ENCODE peak calls at places on chromosomes 11 and 22, in six cellular contexts. Y is cardiac fibroblast, K is uterus, H is tibial artery, V is hepatocyte, F is prostate gland. I is an unnamed sample.

GRCh38 chr11:12376259-12376971 is 956 bp upstream of the PARVA start:
- DNase-seq in Y (peak; percentile 85), K (peak; percentile 81), H (no peak), V (peak; percentile 54), F (no peak), I (peak; percentile 74)

GRCh38 chr11:118277312-118277711 is 13.2 kb upstream of the MPZL2 start:
- DNase-seq in Y (peak; percentile 77), K (no peak), H (no peak), V (no peak), F (peak; percentile 68), I (peak; percentile 12)

GRCh38 chr11:93089474-93090102 is 108.2 kb downstream of the SLC36A4 start:
- DNase-seq in Y (peak; percentile 81), K (no peak), H (no peak), V (peak; percentile 54), F (no peak), I (peak; percentile 52)

GRCh38 chr11:74679513-74679865 is 51.7 kb downstream of the CHRDL2 start:
- DNase-seq in Y (no peak), K (no peak), H (peak; percentile 48), V (no peak), F (no peak), I (no peak)

GRCh38 chr11:119108151-119108856 is 1.2 kb downstream of the C2CD2L start:
- DNase-seq in Y (peak; percentile 33), K (no peak), H (no peak), V (peak; percentile 43), F (peak; percentile 43), I (no peak)

GRCh38 chr11:102293873-102294601 is 23.2 kb upstream of the BIRC3 start:
- DNase-seq in Y (peak; percentile 77), K (no peak), H (no peak), V (peak; percentile 63), F (peak; percentile 20), I (peak; percentile 55)

GRCh38 chr11:43366597-43367121 is 7.9 kb downstream of the TTC17 start:
- DNase-seq in Y (peak; percentile 57), K (no peak), H (no peak), V (no peak), F (no peak), I (peak; percentile 40)

GRCh38 chr11:93577291-93577690 is 34.1 kb upstream of the SMCO4 start:
- DNase-seq in Y (peak; percentile 74), K (no peak), H (no peak), V (no peak), F (no peak), I (peak; percentile 74)

GRCh38 chr11:128802358-128802981 is 64.6 kb downstream of the KCNJ1 start:
- DNase-seq in Y (peak; percentile 41), K (no peak), H (no peak), V (peak; percentile 39), F (no peak), I (no peak)
- TF ChIP-seq CTCF in Y (peak; percentile 59), K (no peak), H (no peak), V (peak; percentile 37), F (no peak), I (peak; percentile 56)

GRCh38 chr11:46666516-46666915 is 33.9 kb downstream of the ARHGAP1 start:
- DNase-seq in Y (peak; percentile 50), K (peak; percentile 46), H (peak; percentile 62), V (no peak), F (no peak), I (no peak)
- H3K4me3 ChIP-seq in Y (no peak overlapping the region), K (no peak overlapping the region), H (no peak overlapping the region), V (no peak overlapping the region), F (no peak overlapping the region), I (no peak overlapping the region)

DNA sequence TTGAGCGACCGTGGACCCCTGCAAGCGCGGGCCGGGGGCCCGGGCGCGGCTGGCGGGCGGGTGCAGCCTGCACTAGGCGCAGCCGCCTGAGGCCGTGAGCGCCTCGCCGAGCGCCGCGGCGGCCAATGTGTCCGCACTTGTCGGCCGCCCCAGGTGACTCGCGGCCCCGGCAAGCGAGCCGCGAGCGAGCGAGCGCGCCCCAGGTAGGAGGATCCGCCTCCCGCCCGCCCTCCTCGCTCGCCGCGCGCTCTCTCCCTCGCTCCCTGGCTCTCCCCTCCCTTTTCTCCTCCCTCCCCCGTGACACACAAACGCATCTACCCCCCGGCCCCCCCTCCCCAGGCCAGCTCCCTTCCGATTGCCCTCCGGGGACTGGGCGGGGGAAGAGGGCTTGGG is at the start of gene WNT7B:
- DNase-seq in Y (no peak), K (no peak), H (no peak), V (peak; percentile 73), F (peak; percentile 58), I (no peak)
- TF ChIP-seq CTCF in Y (no peak), K (no peak), H (no peak), V (no peak), F (no peak), I (no peak)

DNA sequence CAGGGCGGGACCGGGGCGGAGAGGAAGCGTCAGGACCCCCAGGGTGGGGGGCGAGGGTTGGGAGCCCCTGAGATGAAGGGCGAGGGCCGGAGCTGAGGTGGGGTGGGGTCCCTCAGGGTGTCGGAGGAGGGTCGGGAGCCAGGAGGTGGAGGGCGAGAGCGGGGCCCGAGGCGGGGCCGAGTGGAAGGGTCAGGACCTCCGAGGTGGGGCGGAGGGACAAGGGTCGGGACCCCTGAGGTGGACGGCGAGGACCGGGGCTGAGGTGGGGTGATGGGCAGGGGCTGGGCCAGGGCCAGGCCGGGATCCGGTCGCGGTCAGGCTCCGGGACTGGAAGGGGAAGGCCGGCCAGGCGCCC is 409 bp downstream of the SMC1B start:
- DNase-seq in Y (no peak), K (no peak), H (no peak), V (no peak), F (no peak), I (no peak)
- H3K4me3 ChIP-seq in Y (no peak overlapping the region), K (no peak overlapping the region), H (peak overlapping the region; percentile 51), V (no peak overlapping the region), F (peak overlapping the region; percentile 40), I (no peak overlapping the region)

GRCh38 chr11:103537904-103538502 is 428.8 kb downstream of the DYNC2H1 start:
- DNase-seq in Y (peak; percentile 76), K (no peak), H (no peak), V (peak; percentile 37), F (no peak), I (peak; percentile 42)
- TF ChIP-seq CTCF in Y (peak; percentile 74), K (no peak), H (no peak), V (peak; percentile 36), F (no peak), I (peak; percentile 64)

DNA sequence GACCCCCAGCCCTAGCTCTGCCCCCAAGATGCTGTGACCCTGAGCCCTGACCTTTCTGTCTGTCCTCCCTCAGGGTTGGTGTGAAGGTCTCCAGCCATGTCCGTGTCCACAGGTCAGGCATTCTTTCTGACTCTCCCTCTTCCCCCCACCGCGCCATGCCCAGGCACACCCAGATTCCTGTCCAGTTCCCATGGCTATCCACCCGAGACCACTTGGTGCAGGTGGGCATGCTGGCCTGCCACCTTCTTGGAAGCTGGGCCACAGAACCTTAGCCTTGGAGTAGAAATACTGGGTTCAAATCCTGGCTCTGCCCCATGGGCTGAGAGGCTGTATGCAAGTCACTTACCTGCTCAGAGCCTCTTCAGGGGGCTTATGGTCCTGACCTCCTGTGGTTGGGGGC is 2.3 kb upstream of the PLCB3 start:
- DNase-seq in Y (no peak), K (no peak), H (no peak), V (no peak), F (no peak), I (no peak)
- H3K4me3 ChIP-seq in Y (no peak overlapping the region), K (no peak overlapping the region), H (no peak overlapping the region), V (no peak overlapping the region), F (no peak overlapping the region), I (no peak overlapping the region)

DNA sequence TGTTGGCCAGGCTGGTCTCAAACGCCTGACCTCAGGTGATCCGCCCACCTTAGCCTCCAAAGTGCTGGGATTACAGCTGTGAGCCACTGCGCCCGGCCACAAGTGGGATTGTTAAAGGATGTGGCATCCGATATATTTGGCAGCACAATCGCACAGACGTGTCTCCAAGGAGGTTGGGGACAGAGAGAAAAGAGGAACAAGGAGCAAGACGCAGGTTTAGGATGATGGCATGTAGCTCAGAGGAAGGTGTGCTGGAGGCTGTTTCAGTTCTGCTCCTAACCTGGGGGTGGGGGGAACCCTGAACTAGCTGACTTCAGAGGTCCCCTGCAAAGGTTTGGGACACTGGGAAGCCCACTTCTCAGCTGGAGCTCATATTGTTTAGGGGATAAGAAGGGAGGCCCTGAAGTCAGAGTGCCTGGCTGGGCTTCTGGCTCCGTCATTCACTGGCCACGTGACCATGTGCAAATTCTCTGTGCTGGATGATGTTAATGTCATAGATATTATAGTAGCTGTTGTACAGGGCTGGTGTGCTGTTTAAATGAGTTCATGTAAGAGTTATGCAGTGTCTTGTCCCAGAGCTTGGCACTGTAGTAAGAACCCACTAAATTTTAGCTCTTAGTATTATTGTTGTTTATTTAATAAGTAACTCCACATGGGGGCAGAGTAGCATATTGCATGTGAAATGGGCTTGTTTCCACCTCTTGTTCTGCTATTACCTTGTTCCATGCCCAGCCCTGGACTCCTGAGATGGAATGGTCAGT is 129.7 kb downstream of the ST3GAL4 start:
- DNase-seq in Y (peak; percentile 27), K (no peak), H (no peak), V (no peak), F (no peak), I (peak; percentile 18)
- TF ChIP-seq CTCF in Y (no peak), K (no peak), H (no peak), V (no peak), F (no peak), I (no peak)

GRCh38 chr22:49269371-49269770 is 558.3 kb downstream of the BRD1 start:
- DNase-seq in Y (no peak), K (no peak), H (no peak), V (no peak), F (no peak), I (no peak)
- H3K4me3 ChIP-seq in Y (no peak overlapping the region), K (no peak overlapping the region), H (no peak overlapping the region), V (no peak overlapping the region), F (no peak overlapping the region), I (no peak overlapping the region)

GRCh38 chr11:3169952-3170755 is 5.0 kb upstream of the OSBPL5 start:
- DNase-seq in Y (no peak), K (no peak), H (peak; percentile 70), V (no peak), F (no peak), I (no peak)
- TF ChIP-seq CTCF in Y (no peak), K (no peak), H (no peak), V (no peak), F (no peak), I (no peak)